ENCODE peak calls at places on chromosomes 16 and 17, in eight cellular contexts. Z is mucosa of descending colon, B is mammary epithelial cell, R is cardiac fibroblast, S is glutamatergic neuron, T is PC-3, N is pancreas, C is retinal pigment epithelial cell. J is an unnamed sample.
A peak's percentile ranks its signal among the peaks of the same experiment; 100 is the strongest.

GRCh38 chr16:80606221-80606766 is 65.5 kb downstream of the DYNLRB2 start:
- DNase-seq in Z (no peak), B (no peak), R (no peak), S (no peak), T (no peak), N (no peak), C (no peak), J (no peak)

GRCh38 chr17:63700528-63701441 is 860 bp upstream of the LIMD2 start:
- DNase-seq in Z (peak; percentile 49), B (no peak), R (peak; percentile 41), S (peak; percentile 74), T (no peak), N (no peak), C (no peak), J (no peak)

GRCh38 chr16:89502319-89502843 is 5.8 kb upstream of the SPG7 start:
- DNase-seq in Z (peak; percentile 75), B (peak; percentile 95), R (peak; percentile 53), S (no peak), T (peak; percentile 80), N (peak; percentile 89), C (peak; percentile 50), J (peak; percentile 90)

GRCh38 chr17:68182940-68183551 is 64.8 kb upstream of the AMZ2 start:
- DNase-seq in Z (no peak), B (peak; percentile 55), R (no peak), S (no peak), T (peak; percentile 73), N (no peak), C (no peak), J (no peak)

GRCh38 chr16:11743308-11744074 is 834 bp upstream of the TXNDC11 start:
- DNase-seq in Z (no peak), B (peak; percentile 38), R (peak; percentile 88), S (no peak), T (peak; percentile 8), N (no peak), C (no peak), J (peak; percentile 37)

GRCh38 chr17:73168667-73169066 is 3.9 kb downstream of the SSTR2 start:
- DNase-seq in Z (no peak), B (no peak), R (no peak), S (no peak), T (no peak), N (no peak), C (no peak), J (no peak)

GRCh38 chr16:1818873-1819525 is 7.6 kb downstream of the HAGH start:
- DNase-seq in Z (no peak), B (no peak), R (no peak), S (no peak), T (no peak), N (no peak), C (no peak), J (no peak)

GRCh38 chr16:47873434-47873833 is 282.4 kb downstream of the ABCC12 start:
- DNase-seq in Z (no peak), B (no peak), R (no peak), S (no peak), T (no peak), N (no peak), C (no peak), J (no peak)

GRCh38 chr17:62681939-62682381 is 54.5 kb downstream of the MRC2 start:
- DNase-seq in Z (no peak), B (no peak), R (no peak), S (no peak), T (no peak), N (no peak), C (no peak), J (no peak)

GRCh38 chr16:22670044-22670536 is 143.9 kb upstream of the HS3ST2 start:
- DNase-seq in Z (no peak), B (no peak), R (peak; percentile 29), S (no peak), T (no peak), N (no peak), C (no peak), J (no peak)

GRCh38 chr17:36808181-36808661 is 129.1 kb upstream of the LHX1 start:
- DNase-seq in Z (no peak), B (peak; percentile 19), R (peak; percentile 20), S (peak; percentile 75), T (no peak), N (no peak), C (no peak), J (no peak)

GRCh38 chr16:15521758-15522509 is 87.5 kb downstream of the BMERB1 start:
- DNase-seq in Z (no peak), B (peak; percentile 19), R (peak; percentile 7), S (no peak), T (no peak), N (no peak), C (no peak), J (no peak)

GRCh38 chr17:48054238-48055185 is 6.4 kb downstream of the NFE2L1 start:
- DNase-seq in Z (no peak), B (peak; percentile 93), R (peak; percentile 76), S (peak; percentile 89), T (no peak), N (peak; percentile 86), C (peak; percentile 93), J (no peak)

GRCh38 chr17:67245694-67246397 is 850 bp upstream of the HELZ start:
- DNase-seq in Z (peak; percentile 75), B (peak; percentile 26), R (no peak), S (peak; percentile 49), T (peak; percentile 22), N (peak; percentile 38), C (no peak), J (peak; percentile 68)

GRCh38 chr16:51640196-51640595 is 489.1 kb upstream of the SALL1 start:
- DNase-seq in Z (no peak), B (no peak), R (no peak), S (no peak), T (no peak), N (no peak), C (no peak), J (no peak)
- TF ChIP-seq CTCF in Z (no peak), B (no peak), R (no peak), S (no peak), T (no peak), N (no peak), C (no peak), J (no peak)

GRCh38 chr17:8117980-8118768 is at the start of gene ALOXE3:
- DNase-seq in Z (no peak), B (peak; percentile 95), R (peak; percentile 82), S (peak; percentile 52), T (peak; percentile 90), N (no peak), C (no peak), J (peak; percentile 41)

GRCh38 chr17:8116779-8117178 is 1.5 kb downstream of the ALOXE3 start:
- DNase-seq in Z (no peak), B (no peak), R (no peak), S (no peak), T (no peak), N (no peak), C (no peak), J (no peak)

GRCh38 chr17:8118769-8119574 is 658 bp upstream of the ALOXE3 start:
- DNase-seq in Z (peak; percentile 91), B (peak; percentile 75), R (peak; percentile 90), S (peak; percentile 89), T (peak; percentile 77), N (peak; percentile 86), C (no peak), J (peak; percentile 85)

GRCh38 chr17:8119575-8120519 is 1.5 kb upstream of the ALOXE3 start:
- DNase-seq in Z (peak; percentile 85), B (peak; percentile 94), R (peak; percentile 97), S (peak; percentile 86), T (peak; percentile 93), N (peak; percentile 72), C (peak; percentile 68), J (peak; percentile 87)

GRCh38 chr17:8117367-8117979 is 841 bp downstream of the ALOXE3 start:
- DNase-seq in Z (no peak), B (no peak), R (no peak), S (no peak), T (no peak), N (no peak), C (no peak), J (no peak)
- TF ChIP-seq CTCF in Z (no peak), B (no peak), R (no peak), S (no peak), T (no peak), N (no peak), C (no peak), J (no peak)

GRCh38 chr16:49115956-49116355 is 165.7 kb downstream of the CBLN1 start:
- DNase-seq in Z (no peak), B (no peak), R (no peak), S (no peak), T (no peak), N (no peak), C (no peak), J (no peak)

GRCh38 chr16:49127103-49127502 is 154.5 kb downstream of the CBLN1 start:
- DNase-seq in Z (no peak), B (no peak), R (no peak), S (no peak), T (peak; percentile 3), N (no peak), C (no peak), J (no peak)

GRCh38 chr16:49120631-49121030 is 161.0 kb downstream of the CBLN1 start:
- DNase-seq in Z (no peak), B (peak; percentile 6), R (no peak), S (no peak), T (no peak), N (no peak), C (no peak), J (no peak)

GRCh38 chr16:49116873-49117272 is 164.8 kb downstream of the CBLN1 start:
- DNase-seq in Z (no peak), B (peak; percentile 67), R (no peak), S (no peak), T (no peak), N (no peak), C (no peak), J (no peak)

DNA sequence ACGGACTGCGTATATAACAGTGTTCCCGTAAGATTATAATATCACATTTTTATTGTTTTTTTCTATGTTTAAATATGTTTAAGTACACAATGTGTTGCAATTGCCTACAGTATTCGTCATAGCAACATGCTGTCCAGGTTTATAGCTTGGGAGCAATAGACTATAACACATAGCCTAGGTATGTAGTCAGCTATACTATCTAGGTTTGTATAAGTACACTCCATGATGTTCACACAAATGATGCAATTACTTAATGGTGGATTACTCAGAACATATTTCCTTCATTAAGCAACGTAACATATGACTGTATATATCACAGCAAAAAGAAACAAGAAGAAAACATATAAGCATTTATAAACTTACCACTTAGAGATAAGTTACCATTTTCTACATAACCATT is 160.0 kb downstream of the CBLN1 start:
- DNase-seq in Z (no peak), B (peak; percentile 7), R (no peak), S (no peak), T (no peak), N (no peak), C (no peak), J (no peak)
- TF ChIP-seq CTCF in Z (no peak), B (no peak), R (no peak), S (no peak), T (no peak), N (no peak), C (no peak), J (no peak)

GRCh38 chr16:57304169-57305061 is 19.9 kb upstream of the PLLP start:
- DNase-seq in Z (peak; percentile 64), B (peak; percentile 40), R (peak; percentile 90), S (no peak), T (peak; percentile 82), N (peak; percentile 64), C (peak; percentile 9), J (peak; percentile 94)
- TF ChIP-seq CTCF in Z (no peak), B (no peak), R (no peak), S (no peak), T (no peak), N (no peak), C (no peak), J (no peak)

J was measured in Calu3.